ENCODE peak calls at places on chromosome 6, in six cellular contexts. Z, Y, B, E, W and A are unnamed samples.

GRCh38 chr6:144104898-144105487 is 9.6 kb upstream of the SF3B5 start:
- DNase-seq in Z (no peak), Y (peak), B (peak), E (peak), W (no peak), A (peak)

GRCh38 chr6:52390361-52390727 is 28.4 kb downstream of the PAQR8 start:
- DNase-seq in Z (no peak), Y (no peak), B (no peak), E (peak), W (no peak), A (no peak)

GRCh38 chr6:170020041-170020583 is 268.7 kb downstream of the ERMARD start:
- DNase-seq in Z (no peak), Y (no peak), B (no peak), E (no peak), W (no peak), A (no peak)

GRCh38 chr6:118284736-118285360 is 263.2 kb upstream of the PLN start:
- DNase-seq in Z (no peak), Y (no peak), B (no peak), E (peak), W (no peak), A (no peak)

GRCh38 chr6:45663181-45664180 is 285.7 kb upstream of the SUPT3H start:
- DNase-seq in Z (peak), Y (no peak), B (no peak), E (no peak), W (no peak), A (no peak)

GRCh38 chr6:33794910-33795615 is 6.1 kb upstream of the LEMD2 start:
- DNase-seq in Z (no peak), Y (no peak), B (no peak), E (no peak), W (no peak), A (no peak)

GRCh38 chr6:166419717-166420116 is 37.0 kb upstream of the MPC1 start:
- DNase-seq in Z (no peak), Y (no peak), B (no peak), E (no peak), W (no peak), A (no peak)

GRCh38 chr6:34249469-34250370 is 914 bp upstream of the SMIM29 start:
- DNase-seq in Z (no peak), Y (no peak), B (no peak), E (no peak), W (no peak), A (no peak)

GRCh38 chr6:91608428-91608827 is 1021.6 kb upstream of the MAP3K7 start:
- DNase-seq in Z (no peak), Y (no peak), B (no peak), E (no peak), W (no peak), A (no peak)

DNA sequence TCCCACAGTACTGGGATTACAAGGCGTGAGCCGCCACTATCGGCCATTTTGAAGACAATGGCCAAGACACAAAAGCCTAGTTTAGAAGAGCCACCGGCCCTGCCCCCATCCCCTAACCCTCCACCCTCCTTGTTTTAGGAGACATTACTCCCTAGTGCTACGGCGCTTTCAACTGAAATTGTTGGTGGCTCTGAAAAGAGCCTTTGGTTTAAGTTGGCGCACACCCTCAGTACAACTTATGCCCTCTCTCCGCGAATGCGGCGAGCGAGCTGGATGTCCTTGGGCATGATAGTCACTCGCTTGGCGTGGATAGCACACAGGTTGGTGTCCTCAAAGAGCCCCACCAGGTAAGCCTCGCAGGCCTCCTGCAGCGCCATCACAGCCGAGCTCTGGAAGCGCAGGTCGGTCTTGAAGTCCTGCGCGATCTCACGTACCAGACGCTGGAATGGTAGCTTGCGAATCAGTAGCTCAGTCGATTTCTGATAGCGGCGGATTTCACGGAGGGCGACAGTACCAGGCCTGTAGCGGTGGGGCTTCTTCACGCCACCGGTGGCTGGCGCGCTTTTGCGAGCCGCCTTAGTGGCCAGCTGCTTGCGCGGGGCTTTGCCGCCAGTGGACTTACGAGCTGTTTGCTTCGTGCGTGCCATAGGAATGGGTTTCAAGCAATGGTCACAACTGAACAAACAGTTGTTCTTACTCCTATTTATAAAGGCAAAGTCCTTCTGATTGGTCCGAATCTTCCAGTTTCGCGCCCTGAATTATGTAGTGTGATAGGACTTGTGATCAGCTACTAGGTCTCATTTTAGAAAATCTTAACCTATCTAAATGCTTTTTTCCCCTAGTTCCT is 114.8 kb upstream of the BTN3A2 start:
- DNase-seq in Z (peak), Y (peak), B (no peak), E (peak), W (no peak), A (no peak)
- H3K4me3 ChIP-seq in Z (peak), Y (peak), B (no peak), E (peak), W (peak), A (peak)

DNA sequence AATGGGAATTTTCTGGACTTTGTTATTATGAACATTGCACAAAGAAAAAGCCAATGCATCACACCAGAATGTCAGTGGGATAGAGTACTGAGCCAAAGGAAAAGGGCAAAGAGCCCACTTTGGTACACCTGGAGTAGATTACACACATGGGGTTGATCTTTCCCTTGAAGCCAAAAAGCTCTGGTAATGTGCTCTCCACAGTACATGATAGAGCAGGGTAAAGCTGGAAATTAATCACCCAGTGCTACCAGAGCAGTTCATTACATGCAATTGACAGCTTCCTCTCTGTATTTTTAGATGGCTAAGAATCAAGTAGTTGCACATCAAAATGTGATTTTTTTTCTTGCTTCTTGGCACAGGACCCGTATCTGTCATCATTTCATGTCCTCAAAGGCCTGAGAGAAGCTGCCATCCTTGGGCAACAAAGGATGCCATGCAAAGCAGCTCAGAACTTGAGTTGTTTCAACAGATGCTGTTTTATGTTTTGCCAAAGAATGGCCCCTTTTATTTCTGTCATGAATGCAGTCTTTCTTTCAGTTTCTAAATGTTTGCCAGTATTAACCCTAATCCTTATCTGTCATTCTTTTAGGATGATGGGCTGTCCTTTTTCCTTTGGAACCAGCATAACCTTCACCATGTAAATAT is 88.1 kb downstream of the HDGFL1 start:
- DNase-seq in Z (no peak), Y (no peak), B (no peak), E (no peak), W (no peak), A (no peak)
- H3K27ac ChIP-seq in Z (peak), Y (no peak), B (no peak), E (no peak), W (peak), A (no peak)

DNA sequence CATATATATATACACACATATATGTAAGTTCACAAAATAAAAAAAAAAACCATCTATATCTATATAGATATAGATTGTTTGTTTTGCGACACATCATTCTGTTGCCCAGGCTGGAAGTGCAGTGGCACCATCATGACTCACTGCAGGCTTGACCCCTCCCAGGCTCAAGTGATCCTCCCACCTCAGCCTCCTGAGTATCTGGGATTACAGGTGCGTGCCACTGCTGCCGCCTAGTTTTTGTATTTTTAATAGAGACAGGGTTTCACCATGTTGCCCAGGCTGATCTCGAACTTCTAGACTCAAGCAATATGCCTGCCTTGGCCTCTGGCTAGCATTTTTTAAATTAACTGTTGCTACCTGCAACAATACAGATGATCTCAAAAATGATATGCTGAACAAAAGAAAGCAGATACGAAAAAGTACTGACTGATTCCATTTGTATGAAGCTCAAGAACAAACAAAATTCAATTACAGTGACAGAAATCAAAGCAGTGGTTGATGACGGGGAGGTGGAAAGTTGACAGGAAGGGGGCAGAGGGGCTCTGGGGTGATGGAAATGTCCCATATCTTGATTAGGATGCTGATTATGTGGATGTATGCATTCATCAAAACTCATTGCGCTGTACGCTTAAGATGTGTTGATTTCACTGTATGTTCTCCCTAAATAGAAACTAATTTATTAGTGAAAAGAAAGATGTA is 49.6 kb downstream of the ATXN1 start:
- DNase-seq in Z (no peak), Y (no peak), B (peak), E (no peak), W (no peak), A (no peak)
- TF ChIP-seq CTCF in Z (no peak), Y (no peak), B (peak), E (no peak), W (no peak), A (no peak)

DNA sequence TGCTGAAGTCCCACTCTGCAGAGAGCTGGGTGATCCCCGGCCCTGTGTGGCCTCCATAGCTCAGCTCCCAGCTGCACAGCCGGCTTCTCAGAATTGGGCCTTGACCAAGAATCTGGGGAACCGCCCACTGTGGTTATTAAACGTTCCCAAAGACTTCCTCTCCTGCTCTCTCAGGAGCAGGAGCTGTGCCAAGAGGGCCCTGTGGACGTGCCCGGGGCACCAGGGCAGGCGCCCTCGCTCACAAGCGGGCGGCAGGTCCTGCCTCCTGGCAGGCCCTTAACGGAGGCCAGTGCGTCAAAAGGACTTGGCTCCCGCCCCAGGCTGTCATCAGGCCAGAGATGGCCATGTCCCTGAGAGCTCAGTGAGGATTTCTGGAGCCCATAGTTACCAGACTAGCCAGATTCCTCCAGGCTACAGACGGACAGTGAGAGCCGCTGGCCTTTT is 30.4 kb downstream of the ZC3H12D start:
- DNase-seq in Z (peak), Y (peak), B (no peak), E (peak), W (peak), A (peak)
- H3K4me3 ChIP-seq in Z (no peak), Y (no peak), B (no peak), E (no peak), W (no peak), A (no peak)

DNA sequence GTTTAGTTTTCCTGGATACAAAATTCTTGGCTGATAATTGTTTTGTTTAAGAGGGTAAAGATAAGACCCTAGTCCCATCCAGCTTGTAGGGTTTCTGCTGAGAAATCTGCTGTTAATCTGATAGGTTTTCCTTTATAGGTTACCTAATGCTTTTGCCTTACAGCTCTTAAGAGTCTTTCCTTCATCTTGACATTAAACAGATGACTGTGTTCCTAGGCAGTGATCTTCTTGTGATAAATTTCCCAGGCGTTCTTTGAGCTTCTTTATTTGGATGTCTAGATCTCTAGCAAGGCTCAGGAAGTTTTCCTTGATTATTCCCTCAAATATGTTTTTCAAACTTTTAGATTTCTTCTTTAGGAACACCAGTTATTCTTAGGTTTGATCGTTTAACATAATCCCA is 134.0 kb downstream of the MAP3K4 start:
- DNase-seq in Z (no peak), Y (no peak), B (no peak), E (no peak), W (no peak), A (no peak)
- H3K27ac ChIP-seq in Z (no peak), Y (no peak), B (no peak), E (no peak), W (no peak), A (no peak)

DNA sequence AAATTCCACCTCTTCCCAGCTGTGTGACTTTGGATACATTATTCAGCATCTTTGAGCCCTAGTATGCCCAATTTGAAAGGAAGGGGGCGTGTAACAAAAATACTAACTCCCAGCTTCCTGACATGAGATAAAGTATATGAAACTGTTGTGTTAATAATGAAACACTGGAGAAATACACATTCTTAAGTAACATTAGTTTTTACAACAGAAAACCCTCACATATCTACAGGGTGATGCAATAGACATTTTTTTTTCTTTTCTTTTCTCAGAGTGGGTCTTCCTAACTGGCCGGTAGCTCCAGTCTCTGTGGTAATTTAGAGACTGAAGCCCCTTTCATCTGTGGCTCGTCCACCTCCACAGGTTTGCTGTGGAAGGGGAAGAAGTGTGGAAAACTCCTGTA is 79.5 kb downstream of the CD83 start:
- DNase-seq in Z (no peak), Y (no peak), B (no peak), E (no peak), W (no peak), A (no peak)
- TF ChIP-seq CTCF in Z (no peak), Y (no peak), B (no peak), E (no peak), W (no peak), A (no peak)

GRCh38 chr6:35318200-35318844 is 20.7 kb downstream of the DEF6 start:
- DNase-seq in Z (peak), Y (peak), B (no peak), E (peak), W (peak), A (peak)
- H3K4me3 ChIP-seq in Z (peak), Y (peak), B (peak), E (peak), W (peak), A (peak)

GRCh38 chr6:53530780-53531386 is 14.0 kb downstream of the GCLC start:
- DNase-seq in Z (no peak), Y (no peak), B (no peak), E (no peak), W (no peak), A (no peak)

GRCh38 chr6:53532942-53533341 is 12.0 kb downstream of the GCLC start:
- DNase-seq in Z (no peak), Y (no peak), B (no peak), E (no peak), W (no peak), A (no peak)

GRCh38 chr6:53530346-53530745 is 14.6 kb downstream of the GCLC start:
- DNase-seq in Z (no peak), Y (peak), B (no peak), E (peak), W (no peak), A (no peak)

GRCh38 chr6:53529324-53530036 is 15.4 kb downstream of the GCLC start:
- DNase-seq in Z (no peak), Y (no peak), B (no peak), E (no peak), W (no peak), A (no peak)

DNA sequence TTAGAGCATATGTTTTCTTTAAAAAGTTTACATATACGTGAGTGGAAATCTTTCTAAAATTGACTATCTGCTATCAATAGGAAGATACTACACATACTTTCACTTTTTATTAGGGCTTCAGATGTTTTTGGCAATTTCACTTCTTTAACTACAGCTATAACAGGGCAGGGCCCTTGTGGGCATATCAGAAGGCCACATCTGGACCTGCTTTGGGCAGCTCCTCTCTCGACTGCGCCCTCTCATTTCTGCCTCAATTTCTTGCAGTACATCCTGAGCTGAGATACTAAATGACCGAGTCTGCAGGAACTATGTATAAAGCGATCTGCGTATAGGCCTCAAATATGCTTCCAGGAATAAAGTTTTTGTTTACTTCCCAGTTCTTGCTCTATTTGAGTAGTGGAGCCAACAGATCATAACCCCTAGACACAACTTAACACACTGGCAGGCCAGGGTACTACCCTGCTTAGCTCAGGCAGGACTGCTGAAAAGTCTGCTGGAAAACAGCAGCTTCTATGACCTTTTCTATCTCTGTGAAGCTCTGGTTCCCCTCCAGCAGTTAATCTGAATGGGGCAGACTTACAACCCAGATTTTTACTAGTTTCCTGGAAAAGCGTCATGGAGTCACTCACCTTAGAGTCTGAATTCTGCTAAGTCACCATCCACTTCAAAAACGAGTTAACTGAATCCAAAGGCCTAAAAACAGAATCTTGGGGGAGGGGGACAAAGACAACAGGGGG is 12.7 kb downstream of the GCLC start:
- DNase-seq in Z (no peak), Y (no peak), B (no peak), E (no peak), W (no peak), A (no peak)
- H3K27ac ChIP-seq in Z (peak), Y (no peak), B (no peak), E (no peak), W (peak), A (no peak)

DNA sequence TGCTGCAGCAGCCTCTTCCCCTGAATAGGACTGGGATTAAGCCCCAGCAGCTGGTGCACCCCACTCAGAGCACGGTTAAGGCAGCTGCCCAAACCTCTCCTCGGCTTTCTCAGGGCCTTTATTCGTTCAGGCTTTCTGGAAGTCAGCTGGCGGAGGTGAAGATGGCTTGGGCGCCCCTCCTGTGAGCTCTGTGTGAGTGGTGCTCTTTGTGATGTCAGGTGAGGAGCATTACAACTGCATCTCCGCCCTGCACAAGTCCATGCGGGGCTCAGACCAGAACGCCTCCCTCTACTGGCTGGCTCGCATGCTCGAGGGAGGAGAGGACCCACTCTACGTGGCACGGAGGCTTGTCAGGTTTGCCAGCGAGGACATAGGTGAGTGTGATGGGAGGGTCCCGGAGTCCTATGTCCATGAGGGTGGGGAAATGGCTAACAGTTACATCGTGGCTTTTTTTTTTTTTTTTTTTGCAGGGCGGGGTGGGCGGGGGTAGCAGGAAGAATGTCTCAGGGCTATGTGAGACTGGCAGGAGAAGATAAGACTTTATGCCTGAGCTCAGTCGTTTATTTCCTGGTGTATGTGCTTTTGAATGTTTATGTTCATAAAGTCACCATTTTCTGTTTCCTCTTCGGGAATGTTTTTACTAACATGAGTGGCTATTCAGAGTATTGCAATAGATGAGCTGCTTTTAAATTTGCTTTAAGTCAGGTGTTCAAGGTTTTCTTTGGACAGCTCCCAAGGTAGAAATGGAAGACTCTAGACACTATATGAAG is 18.2 kb downstream of the WRNIP1 start:
- DNase-seq in Z (no peak), Y (no peak), B (no peak), E (peak), W (no peak), A (no peak)
- TF ChIP-seq CTCF in Z (no peak), Y (no peak), B (no peak), E (no peak), W (no peak), A (peak)

GRCh38 chr6:10884245-10884972 is 2.4 kb upstream of the SYCP2L start:
- DNase-seq in Z (no peak), Y (no peak), B (no peak), E (no peak), W (no peak), A (no peak)
- H3K4me3 ChIP-seq in Z (no peak), Y (no peak), B (no peak), E (no peak), W (no peak), A (no peak)